ENCODE peak calls at places on chromosomes 11 and 22, in seven cellular contexts. E, G, K, P, S, L and C are unnamed samples.

GRCh38 chr11:123856444-123856843 is 29.0 kb downstream of the TMEM225 start:
- DNase-seq in P (no peak), L (no peak), E (no peak), G (no peak), K (no peak), S (no peak), C (no peak)

GRCh38 chr11:1478544-1478943 is 8.0 kb downstream of the MOB2 start:
- DNase-seq in G (no peak), S (no peak), L (no peak), E (no peak), P (no peak), K (no peak), C (no peak)

GRCh38 chr11:134528453-134528852 is 116.4 kb upstream of the B3GAT1 start:
- DNase-seq in G (no peak), L (no peak), E (no peak), P (no peak), K (no peak), S (no peak), C (no peak)

GRCh38 chr11:37502202-37502601 is 904.2 kb upstream of the RAG2 start:
- DNase-seq in S (no peak), L (no peak), G (no peak), P (no peak), E (no peak), K (no peak), C (no peak)

GRCh38 chr11:18011633-18012313 is 1.1 kb downstream of the SERGEF start:
- DNase-seq in E (peak), L (peak), G (no peak), P (no peak), K (peak), S (no peak), C (no peak)

GRCh38 chr11:6357222-6357621 is 33.1 kb upstream of the SMPD1 start:
- DNase-seq in P (peak), L (peak), G (peak), E (peak), S (peak), K (no peak), C (no peak)

GRCh38 chr11:124610295-124610694 is 933 bp upstream of the PANX3 start:
- DNase-seq in L (no peak), E (no peak), P (no peak), S (no peak), G (no peak), K (no peak), C (no peak)

GRCh38 chr11:111045408-111045806 is 200.1 kb upstream of the POU2AF2 start:
- DNase-seq in P (no peak), K (no peak), G (no peak), L (no peak), S (no peak), E (no peak), C (no peak)

GRCh38 chr22:37141971-37142647 is 7.6 kb downstream of the IL2RB start:
- DNase-seq in P (no peak), G (no peak), E (no peak), K (no peak), L (no peak), S (no peak), C (no peak)

GRCh38 chr11:77252555-77253270 is 48.8 kb downstream of the GDPD4 start:
- DNase-seq in P (no peak), S (no peak), E (no peak), G (no peak), L (no peak), K (no peak), C (no peak)

GRCh38 chr11:122686106-122686505 is 30.6 kb downstream of the UBASH3B start:
- DNase-seq in S (no peak), E (no peak), L (no peak), K (no peak), G (no peak), P (no peak), C (no peak)

GRCh38 chr11:123195182-123196059 is at the start of gene CLMP:
- DNase-seq in L (peak), S (no peak), E (peak), G (no peak), P (peak), K (no peak), C (no peak)

GRCh38 chr11:27735281-27735680 is 35.0 kb upstream of the BDNF start:
- DNase-seq in K (no peak), P (no peak), L (no peak), E (peak), G (no peak), S (no peak), C (no peak)

GRCh38 chr11:130001491-130002351 is 914 bp downstream of the PRDM10 start:
- DNase-seq in P (peak), G (no peak), K (peak), E (peak), S (no peak), L (no peak), C (peak)

GRCh38 chr11:16883179-16883578 is 131.0 kb downstream of the PLEKHA7 start:
- DNase-seq in E (no peak), P (no peak), L (no peak), G (no peak), S (peak), K (peak), C (no peak)